ENCODE peak calls at places on chromosomes 4 and X, in six cellular contexts. One of them, this sample, is unnamed.
A peak's percentile ranks its signal among the peaks of the same experiment; 100 is the strongest.

GRCh38 chr4:7533267-7533666 is 98.5 kb upstream of the PSAPL1 start:
- DNase-seq in stimulated activated naive B cell treated with anti-CD40 and anti-IgM and Interleukin-4, amounts not matched to agents 10 μg/mL and 1 μg/mL and 100 μg/mL, for 72 hours: no peak
- DNase-seq in neural crest cell: no peak
- DNase-seq in mesenchymal stem cell: no peak
- DNase-seq in T-cell: no peak
- DNase-seq in KG1: no peak
- DNase-seq in this sample: no peak

GRCh38 chr4:122661176-122661575 is 40.3 kb upstream of the IL21 start:
- DNase-seq in T-cell: no peak
- DNase-seq in neural crest cell: no peak
- DNase-seq in mesenchymal stem cell: peak; percentile 8
- DNase-seq in KG1: no peak
- DNase-seq in stimulated activated naive B cell treated with anti-CD40 and anti-IgM and Interleukin-4, amounts not matched to agents 10 μg/mL and 1 μg/mL and 100 μg/mL, for 72 hours: no peak
- DNase-seq in this sample: no peak

GRCh38 chr4:11632488-11632887 is 203.8 kb upstream of the HS3ST1 start:
- DNase-seq in T-cell: no peak
- DNase-seq in KG1: no peak
- DNase-seq in neural crest cell: no peak
- DNase-seq in stimulated activated naive B cell treated with anti-CD40 and anti-IgM and Interleukin-4, amounts not matched to agents 10 μg/mL and 1 μg/mL and 100 μg/mL, for 72 hours: no peak
- DNase-seq in mesenchymal stem cell: no peak
- DNase-seq in this sample: no peak

GRCh38 chr4:13059015-13059414 is 425.1 kb downstream of the RAB28 start:
- DNase-seq in stimulated activated naive B cell treated with anti-CD40 and anti-IgM and Interleukin-4, amounts not matched to agents 10 μg/mL and 1 μg/mL and 100 μg/mL, for 72 hours: no peak
- DNase-seq in KG1: no peak
- DNase-seq in neural crest cell: no peak
- DNase-seq in mesenchymal stem cell: no peak
- DNase-seq in T-cell: no peak
- DNase-seq in this sample: no peak

GRCh38 chr4:24372341-24372740 is 212.0 kb downstream of the DHX15 start:
- DNase-seq in KG1: no peak
- DNase-seq in T-cell: no peak
- DNase-seq in neural crest cell: no peak
- DNase-seq in stimulated activated naive B cell treated with anti-CD40 and anti-IgM and Interleukin-4, amounts not matched to agents 10 μg/mL and 1 μg/mL and 100 μg/mL, for 72 hours: no peak
- DNase-seq in mesenchymal stem cell: no peak
- DNase-seq in this sample: no peak

GRCh38 chr4:80840396-80840795 is 190.1 kb upstream of the BMP3 start:
- DNase-seq in stimulated activated naive B cell treated with anti-CD40 and anti-IgM and Interleukin-4, amounts not matched to agents 10 μg/mL and 1 μg/mL and 100 μg/mL, for 72 hours: no peak
- DNase-seq in KG1: no peak
- DNase-seq in neural crest cell: no peak
- DNase-seq in mesenchymal stem cell: no peak
- DNase-seq in T-cell: no peak
- DNase-seq in this sample: no peak

GRCh38 chr4:742742-743311 is 37.2 kb downstream of the PCGF3 start:
- DNase-seq in stimulated activated naive B cell treated with anti-CD40 and anti-IgM and Interleukin-4, amounts not matched to agents 10 μg/mL and 1 μg/mL and 100 μg/mL, for 72 hours: peak; percentile 52
- DNase-seq in neural crest cell: peak; percentile 74
- DNase-seq in mesenchymal stem cell: peak; percentile 65
- DNase-seq in KG1: no peak
- DNase-seq in T-cell: peak; percentile 72
- DNase-seq in this sample: peak; percentile 68

GRCh38 chrX:150546711-150547153 is 21.7 kb upstream of the MTM1 start:
- DNase-seq in T-cell: peak; percentile 50
- DNase-seq in neural crest cell: no peak
- DNase-seq in KG1: no peak
- DNase-seq in stimulated activated naive B cell treated with anti-CD40 and anti-IgM and Interleukin-4, amounts not matched to agents 10 μg/mL and 1 μg/mL and 100 μg/mL, for 72 hours: no peak
- DNase-seq in mesenchymal stem cell: no peak
- DNase-seq in this sample: no peak

This sample was measured in HL-60.